ENCODE peak calls at places on chromosomes 16 and 17, in four cellular contexts. J is GM12878, K is K562, A is HepG2. S is an unnamed sample.

GRCh38 chr17:58575511-58575910 is 61.1 kb upstream of the MTMR4 start:
- DNase-seq in J (no peak), K (peak), A (no peak), S (no peak)

GRCh38 chr17:79340286-79340685 is 265.7 kb downstream of the ENGASE start:
- DNase-seq in J (peak), K (no peak), A (no peak), S (no peak)

GRCh38 chr17:50046179-50046578 is 9.7 kb upstream of the ITGA3 start:
- DNase-seq in J (no peak), K (no peak), A (no peak), S (no peak)

GRCh38 chr16:1981972-1982574 is 804 bp upstream of the NOXO1 start:
- DNase-seq in J (no peak), K (no peak), A (peak), S (no peak)

GRCh38 chr17:4939554-4939803 is 367 bp downstream of the SLC25A11 start:
- DNase-seq in J (no peak), K (no peak), A (no peak), S (no peak)

GRCh38 chr16:89700649-89701424 is 668 bp downstream of the SPATA2L start:
- DNase-seq in J (no peak), K (peak), A (peak), S (peak)

GRCh38 chr17:44636562-44636961 is 19.7 kb upstream of the MEIOC start:
- DNase-seq in J (no peak), K (no peak), A (peak), S (no peak)

GRCh38 chr16:31382485-31383161 is 10.5 kb upstream of the ITGAD start:
- DNase-seq in J (no peak), K (peak), A (peak), S (peak)

GRCh38 chr16:21134053-21134452 is 16.6 kb downstream of the DNAH3 start:
- DNase-seq in J (no peak), K (no peak), A (no peak), S (no peak)

GRCh38 chr16:67963325-67964321 is 4.8 kb downstream of the SLC12A4 start:
- DNase-seq in J (no peak), K (peak), A (no peak), S (no peak)

GRCh38 chr16:88614818-88615580 is 23.4 kb upstream of the IL17C start:
- DNase-seq in J (no peak), K (no peak), A (no peak), S (no peak)

GRCh38 chr17:49358638-49359247 is 3.3 kb downstream of the ZNF652 start:
- DNase-seq in J (peak), K (peak), A (no peak), S (no peak)

GRCh38 chr17:76145231-76146052 is 4.4 kb upstream of the FOXJ1 start:
- DNase-seq in J (peak), K (no peak), A (no peak), S (no peak)

GRCh38 chr17:51802544-51802943 is 356.0 kb downstream of the CA10 start:
- DNase-seq in J (no peak), K (no peak), A (no peak), S (no peak)

GRCh38 chr17:27282054-27282501 is 11.8 kb upstream of the WSB1 start:
- DNase-seq in J (peak), K (no peak), A (no peak), S (no peak)

GRCh38 chr17:82213251-82214011 is 789 bp upstream of the CCDC57 start:
- DNase-seq in J (no peak), K (peak), A (peak), S (peak)

GRCh38 chr16:86924537-86924936 is 346.2 kb downstream of the FOXL1 start:
- DNase-seq in J (no peak), K (no peak), A (no peak), S (no peak)

GRCh38 chr17:34261568-34261967 is 6.5 kb downstream of the CCL2 start:
- DNase-seq in J (no peak), K (no peak), A (no peak), S (no peak)

GRCh38 chr16:78462261-78463208 is 363.1 kb downstream of the WWOX start:
- DNase-seq in J (no peak), K (no peak), A (peak), S (no peak)

GRCh38 chr17:56832446-56832845 is 1.3 kb downstream of the C17orf67 start:
- DNase-seq in J (no peak), K (peak), A (peak), S (no peak)

GRCh38 chr17:59752446-59752845 is 45.0 kb downstream of the VMP1 start:
- DNase-seq in J (no peak), K (no peak), A (no peak), S (no peak)

GRCh38 chr17:19409509-19409908 is 1.5 kb upstream of the RNF112 start:
- DNase-seq in J (no peak), K (no peak), A (no peak), S (no peak)

GRCh38 chr16:17416461-17417221 is 54.1 kb downstream of the XYLT1 start:
- DNase-seq in J (peak), K (no peak), A (no peak), S (no peak)

GRCh38 chr17:67378444-67379250 is 1.6 kb downstream of the PITPNC1 start:
- DNase-seq in J (no peak), K (peak), A (peak), S (peak)

GRCh38 chr17:66952681-66953638 is 11.5 kb upstream of the CACNG4 start:
- DNase-seq in J (no peak), K (no peak), A (no peak), S (no peak)

GRCh38 chr16:3608069-3608468 is 3.3 kb downstream of the SLX4 start:
- DNase-seq in J (no peak), K (no peak), A (no peak), S (no peak)

GRCh38 chr16:81873843-81874752 is 95.0 kb downstream of the PLCG2 start:
- DNase-seq in J (no peak), K (peak), A (peak), S (peak)

GRCh38 chr17:37710344-37710886 is 34.4 kb downstream of the HNF1B start:
- DNase-seq in J (no peak), K (peak), A (peak), S (peak)

GRCh38 chr16:47046726-47047602 is 73.5 kb upstream of the DNAJA2 start:
- DNase-seq in J (peak), K (no peak), A (no peak), S (no peak)

GRCh38 chr16:2787961-2788360 is 601 bp upstream of the PRSS33 start:
- DNase-seq in J (no peak), K (no peak), A (no peak), S (no peak)

GRCh38 chr17:7884581-7885356 is 3.8 kb upstream of the CHD3 start:
- DNase-seq in J (no peak), K (peak), A (no peak), S (no peak)

GRCh38 chr16:15913046-15913698 is 24.8 kb upstream of the CEP20 start:
- DNase-seq in J (no peak), K (no peak), A (no peak), S (no peak)

GRCh38 chr16:81817789-81818304 is 38.8 kb downstream of the PLCG2 start:
- DNase-seq in J (peak), K (no peak), A (no peak), S (no peak)

GRCh38 chr17:6701719-6702118 is 11.4 kb downstream of the SLC13A5 start:
- DNase-seq in J (no peak), K (peak), A (peak), S (peak)
- TF ChIP-seq TARDBP in J (no peak), K (no peak), A (no peak), S (no peak)

GRCh38 chr17:17693253-17693954 is 12.1 kb downstream of the RAI1 start:
- DNase-seq in J (no peak), K (no peak), A (peak), S (no peak)
- TF ChIP-seq SP1 in J (no peak), K (no peak), A (peak), S (no peak)

GRCh38 chr17:42097691-42098661 is at the start of gene ZNF385C:
- DNase-seq in J (no peak), K (no peak), A (no peak), S (no peak)
- TF ChIP-seq FOXM1 in J (no peak), K (no peak), A (no peak), S (no peak)

GRCh38 chr17:72118588-72119279 is 2.1 kb upstream of the SOX9 start:
- DNase-seq in J (peak), K (peak), A (peak), S (peak)

GRCh38 chr17:72121164-72122001 is 563 bp downstream of the SOX9 start:
- DNase-seq in J (no peak), K (no peak), A (no peak), S (peak)

GRCh38 chr17:72119280-72119962 is 1.4 kb upstream of the SOX9 start:
- DNase-seq in J (no peak), K (no peak), A (no peak), S (no peak)

GRCh38 chr17:72120878-72121163 is at the start of gene SOX9:
- DNase-seq in J (peak), K (no peak), A (peak), S (peak)

GRCh38 chr17:72119963-72120877 is 600 bp upstream of the SOX9 start:
- DNase-seq in J (no peak), K (no peak), A (peak), S (peak)
- TF ChIP-seq TARDBP in J (no peak), K (no peak), A (peak), S (no peak)

GRCh38 chr16:53541326-53541725 is 38.3 kb upstream of the AKTIP start:
- DNase-seq in J (no peak), K (no peak), A (no peak), S (no peak)

GRCh38 chr16:53546988-53547391 is 44.0 kb upstream of the AKTIP start:
- DNase-seq in J (no peak), K (peak), A (peak), S (peak)

GRCh38 chr16:53542283-53542682 is 39.3 kb upstream of the AKTIP start:
- DNase-seq in J (no peak), K (no peak), A (no peak), S (no peak)

GRCh38 chr16:53549970-53550406 is 47.0 kb upstream of the AKTIP start:
- DNase-seq in J (peak), K (peak), A (peak), S (peak)

GRCh38 chr16:53545433-53545832 is 42.4 kb upstream of the AKTIP start:
- DNase-seq in J (no peak), K (no peak), A (peak), S (no peak)
- TF ChIP-seq SP1 in J (no peak), K (no peak), A (no peak), S (no peak)

DNA sequence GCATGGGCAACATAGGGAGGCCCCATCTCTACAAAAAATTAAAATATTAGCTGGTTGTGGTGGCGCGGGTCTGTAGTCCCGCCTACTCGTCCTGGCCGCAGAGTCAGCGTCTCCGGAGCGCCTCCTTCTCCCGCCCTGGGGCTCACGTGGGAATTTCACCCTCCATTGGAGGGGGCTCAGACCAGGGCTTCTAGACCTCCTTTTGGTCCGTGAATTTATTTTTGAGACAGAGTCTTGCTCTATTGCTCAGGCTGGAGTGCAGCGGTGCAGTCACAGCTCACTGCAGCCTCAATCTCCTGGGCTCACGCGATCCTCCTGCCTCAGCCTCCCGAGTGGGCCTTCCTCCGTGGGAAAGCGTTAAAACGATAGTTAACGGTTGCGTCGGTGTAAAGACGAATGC is 394 bp upstream of the NME4 start:
- DNase-seq in J (no peak), K (peak), A (peak), S (peak)
- TF ChIP-seq FOXM1 in J (no peak), K (no peak), A (no peak), S (no peak)

GRCh38 chr17:17043668-17044226 is 1.5 kb downstream of the MPRIP start:
- DNase-seq in J (no peak), K (peak), A (no peak), S (no peak)
- TF ChIP-seq TARDBP in J (no peak), K (no peak), A (no peak), S (no peak)

DNA sequence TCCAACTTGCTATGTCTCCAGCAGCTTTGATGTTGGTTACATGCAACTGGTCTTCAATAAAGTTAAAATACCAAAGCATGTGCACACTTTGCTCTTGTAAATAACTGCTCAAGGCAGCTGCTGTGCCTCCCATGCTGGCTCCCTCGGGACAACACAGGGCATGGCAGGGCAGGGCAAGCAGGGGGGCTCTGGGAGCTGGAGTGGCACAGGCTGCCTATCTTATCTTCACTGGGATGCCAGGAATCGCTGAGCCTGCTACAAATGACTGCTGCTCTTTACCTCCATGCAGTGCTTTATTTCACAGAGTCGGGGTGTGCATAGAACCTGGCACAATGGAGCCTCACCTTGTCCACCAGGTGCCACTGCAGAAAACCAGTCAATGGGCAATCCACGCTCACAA is 21.8 kb downstream of the PEMT start:
- DNase-seq in J (no peak), K (no peak), A (no peak), S (no peak)
- TF ChIP-seq SP1 in J (no peak), K (no peak), A (no peak), S (no peak)